ENCODE peak calls at places on chromosomes 13 and 19, in five cellular contexts. One of them, this sample, is unnamed. For H3K36me3 and H3K4me1, the result is how much of the 10 kb centered on the place peaks cover.

GRCh38 chr19:5113101-5113557 is 144.2 kb downstream of the KDM4B start:
- DNase-seq in IMR-90: peak
- DNase-seq in neural progenitor cell: no peak
- DNase-seq in GM23248: peak
- DNase-seq in astrocyte: peak
- DNase-seq in this sample: no peak

GRCh38 chr19:907183-907853 is 5.7 kb downstream of the R3HDM4 start:
- DNase-seq in IMR-90: no peak
- DNase-seq in neural progenitor cell: no peak
- DNase-seq in GM23248: no peak
- DNase-seq in astrocyte: no peak
- DNase-seq in this sample: no peak

GRCh38 chr19:2198317-2198716 is 34.6 kb downstream of the DOT1L start:
- DNase-seq in IMR-90: no peak
- DNase-seq in neural progenitor cell: no peak
- DNase-seq in GM23248: no peak
- DNase-seq in astrocyte: no peak
- DNase-seq in this sample: no peak

GRCh38 chr13:20064128-20064527 is 96.7 kb downstream of the GJA3 start:
- DNase-seq in IMR-90: peak
- DNase-seq in neural progenitor cell: no peak
- DNase-seq in GM23248: peak
- DNase-seq in astrocyte: peak
- DNase-seq in this sample: peak

GRCh38 chr13:43766766-43767165 is 20.0 kb downstream of the ENOX1 start:
- DNase-seq in IMR-90: no peak
- DNase-seq in neural progenitor cell: no peak
- DNase-seq in GM23248: no peak
- DNase-seq in astrocyte: no peak
- DNase-seq in this sample: no peak

GRCh38 chr19:17687857-17688784 is at the start of gene UNC13A:
- DNase-seq in IMR-90: peak
- DNase-seq in neural progenitor cell: peak
- DNase-seq in GM23248: peak
- DNase-seq in astrocyte: no peak
- DNase-seq in this sample: peak

GRCh38 chr13:64248371-64249065 is 2832.9 kb upstream of the PCDH20 start:
- DNase-seq in IMR-90: peak
- DNase-seq in neural progenitor cell: no peak
- DNase-seq in GM23248: no peak
- DNase-seq in astrocyte: peak
- DNase-seq in this sample: no peak

GRCh38 chr13:58048670-58049069 is 417.1 kb downstream of the PCDH17 start:
- DNase-seq in IMR-90: no peak
- DNase-seq in neural progenitor cell: no peak
- DNase-seq in GM23248: no peak
- DNase-seq in astrocyte: peak
- DNase-seq in this sample: no peak

GRCh38 chr19:2986951-2987491 is 9.7 kb downstream of the TLE6 start:
- DNase-seq in IMR-90: no peak
- DNase-seq in neural progenitor cell: peak
- DNase-seq in GM23248: no peak
- DNase-seq in astrocyte: no peak
- DNase-seq in this sample: no peak

GRCh38 chr13:73625562-73626339 is 508.5 kb downstream of the KLF12 start:
- DNase-seq in IMR-90: no peak
- DNase-seq in neural progenitor cell: no peak
- DNase-seq in GM23248: no peak
- DNase-seq in astrocyte: no peak
- DNase-seq in this sample: no peak

GRCh38 chr19:754530-754929 is 3.6 kb downstream of the MISP start:
- DNase-seq in IMR-90: no peak
- DNase-seq in neural progenitor cell: no peak
- DNase-seq in GM23248: no peak
- DNase-seq in astrocyte: no peak
- DNase-seq in this sample: no peak

GRCh38 chr19:49837009-49837310 is 14.0 kb upstream of the PTOV1 start:
- DNase-seq in IMR-90: no peak
- DNase-seq in neural progenitor cell: no peak
- DNase-seq in GM23248: no peak
- DNase-seq in astrocyte: no peak
- DNase-seq in this sample: no peak
- H3K36me3 ChIP-seq in IMR-90: half or more
- H3K36me3 ChIP-seq in neural progenitor cell: under half
- H3K36me3 ChIP-seq in GM23248: under half
- H3K36me3 ChIP-seq in astrocyte: under half
- H3K36me3 ChIP-seq in this sample: under half

GRCh38 chr13:59447031-59447430 is 716.7 kb downstream of the DIAPH3 start:
- DNase-seq in IMR-90: no peak
- DNase-seq in neural progenitor cell: no peak
- DNase-seq in GM23248: no peak
- DNase-seq in astrocyte: no peak
- DNase-seq in this sample: no peak

GRCh38 chr13:59449750-59450149 is 714.0 kb downstream of the DIAPH3 start:
- DNase-seq in IMR-90: no peak
- DNase-seq in neural progenitor cell: no peak
- DNase-seq in GM23248: no peak
- DNase-seq in astrocyte: no peak
- DNase-seq in this sample: no peak

GRCh38 chr13:59450218-59450617 is 713.5 kb downstream of the DIAPH3 start:
- DNase-seq in IMR-90: no peak
- DNase-seq in neural progenitor cell: no peak
- DNase-seq in GM23248: no peak
- DNase-seq in astrocyte: no peak
- DNase-seq in this sample: no peak

GRCh38 chr13:59446391-59446790 is 717.3 kb downstream of the DIAPH3 start:
- DNase-seq in IMR-90: no peak
- DNase-seq in neural progenitor cell: no peak
- DNase-seq in GM23248: no peak
- DNase-seq in astrocyte: no peak
- DNase-seq in this sample: no peak

GRCh38 chr13:59447846-59448620 is 715.7 kb downstream of the DIAPH3 start:
- DNase-seq in IMR-90: peak
- DNase-seq in neural progenitor cell: peak
- DNase-seq in GM23248: peak
- DNase-seq in astrocyte: peak
- DNase-seq in this sample: peak
- H3K4me1 ChIP-seq in IMR-90: under half
- H3K4me1 ChIP-seq in neural progenitor cell: under half
- H3K4me1 ChIP-seq in GM23248: under half
- H3K4me1 ChIP-seq in astrocyte: under half
- H3K4me1 ChIP-seq in this sample: under half

GRCh38 chr19:38307076-38307475 is 3.0 kb downstream of the C19orf33 start:
- DNase-seq in IMR-90: no peak
- DNase-seq in neural progenitor cell: no peak
- DNase-seq in GM23248: no peak
- DNase-seq in astrocyte: no peak
- DNase-seq in this sample: no peak

GRCh38 chr19:38303517-38304351 is at the start of gene C19orf33:
- DNase-seq in IMR-90: no peak
- DNase-seq in neural progenitor cell: no peak
- DNase-seq in GM23248: peak
- DNase-seq in astrocyte: peak
- DNase-seq in this sample: peak

GRCh38 chr19:38304866-38305429 is 897 bp downstream of the C19orf33 start:
- DNase-seq in IMR-90: no peak
- DNase-seq in neural progenitor cell: peak
- DNase-seq in GM23248: no peak
- DNase-seq in astrocyte: no peak
- DNase-seq in this sample: peak

GRCh38 chr19:38306236-38306635 is 2.2 kb downstream of the C19orf33 start:
- DNase-seq in IMR-90: no peak
- DNase-seq in neural progenitor cell: no peak
- DNase-seq in GM23248: no peak
- DNase-seq in astrocyte: no peak
- DNase-seq in this sample: no peak

DNA sequence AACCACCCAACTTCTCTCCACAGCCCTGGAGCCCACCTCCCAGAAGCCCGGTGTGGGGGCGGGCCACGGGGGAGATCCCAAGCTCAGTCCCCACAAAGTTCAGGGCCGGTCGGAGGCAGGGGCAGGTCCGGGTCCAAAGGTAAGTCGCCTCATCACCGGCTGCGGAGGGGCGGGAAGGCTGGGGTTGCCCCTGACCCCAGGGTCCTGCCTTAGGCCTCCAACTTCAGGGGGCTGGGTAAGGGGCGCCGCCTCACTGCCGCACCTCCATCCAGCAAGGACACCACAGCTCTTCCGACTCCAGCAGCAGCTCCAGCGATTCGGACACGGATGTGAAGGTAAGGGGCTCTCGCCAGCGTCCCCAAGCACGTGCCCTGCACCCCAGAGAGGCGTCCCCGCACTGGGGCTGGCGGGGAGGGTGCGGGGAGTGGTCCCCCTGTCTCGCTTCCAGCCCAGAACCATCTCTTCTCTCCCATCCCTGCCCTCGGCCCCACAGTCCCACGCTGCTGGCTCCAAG is 358 bp downstream of the C19orf33 start:
- DNase-seq in IMR-90: no peak
- DNase-seq in neural progenitor cell: no peak
- DNase-seq in GM23248: no peak
- DNase-seq in astrocyte: no peak
- DNase-seq in this sample: no peak
- H3K9ac ChIP-seq in IMR-90: no peak
- H3K9ac ChIP-seq in neural progenitor cell: no peak
- H3K9ac ChIP-seq in GM23248: no peak
- H3K9ac ChIP-seq in astrocyte: no peak
- H3K9ac ChIP-seq in this sample: peak

GRCh38 chr19:44984005-44984404 is 17.3 kb upstream of the RELB start:
- DNase-seq in IMR-90: no peak
- DNase-seq in neural progenitor cell: no peak
- DNase-seq in GM23248: no peak
- DNase-seq in astrocyte: no peak
- DNase-seq in this sample: no peak
- H3K36me3 ChIP-seq in IMR-90: half or more
- H3K36me3 ChIP-seq in neural progenitor cell: under half
- H3K36me3 ChIP-seq in GM23248: under half
- H3K36me3 ChIP-seq in astrocyte: under half
- H3K36me3 ChIP-seq in this sample: under half

GRCh38 chr19:14117668-14118164 is at the start of gene PRKACA:
- DNase-seq in IMR-90: peak
- DNase-seq in neural progenitor cell: peak
- DNase-seq in GM23248: peak
- DNase-seq in astrocyte: peak
- DNase-seq in this sample: peak

GRCh38 chr19:14116525-14116917 is 1.0 kb downstream of the PRKACA start:
- DNase-seq in IMR-90: no peak
- DNase-seq in neural progenitor cell: no peak
- DNase-seq in GM23248: peak
- DNase-seq in astrocyte: no peak
- DNase-seq in this sample: no peak

GRCh38 chr19:14118165-14119051 is 846 bp upstream of the PRKACA start:
- DNase-seq in IMR-90: peak
- DNase-seq in neural progenitor cell: peak
- DNase-seq in GM23248: peak
- DNase-seq in astrocyte: peak
- DNase-seq in this sample: peak

GRCh38 chr19:14115761-14116160 is 1.8 kb downstream of the PRKACA start:
- DNase-seq in IMR-90: no peak
- DNase-seq in neural progenitor cell: no peak
- DNase-seq in GM23248: no peak
- DNase-seq in astrocyte: no peak
- DNase-seq in this sample: no peak

GRCh38 chr19:14116918-14117578 is 514 bp downstream of the PRKACA start:
- DNase-seq in IMR-90: no peak
- DNase-seq in neural progenitor cell: no peak
- DNase-seq in GM23248: peak
- DNase-seq in astrocyte: no peak
- DNase-seq in this sample: no peak
- H3K4me1 ChIP-seq in IMR-90: under half
- H3K4me1 ChIP-seq in neural progenitor cell: under half
- H3K4me1 ChIP-seq in GM23248: under half
- H3K4me1 ChIP-seq in astrocyte: under half
- H3K4me1 ChIP-seq in this sample: under half